ENCODE peak calls at places on chromosomes 6 and 20, in five cellular contexts. R is A549, I is HepG2, B is H1, X is GM12878. A is an unnamed sample.

GRCh38 chr6:11525468-11526155 is 11.9 kb upstream of the TMEM170B start:
- DNase-seq in R (no peak), I (no peak), B (no peak), X (no peak), A (no peak)

GRCh38 chr20:5282561-5282960 is 34.2 kb downstream of the PROKR2 start:
- DNase-seq in R (no peak), I (no peak), B (no peak), X (no peak), A (no peak)

GRCh38 chr6:37059344-37060194 is 54.1 kb downstream of the FGD2 start:
- DNase-seq in R (peak; percentile 89), I (peak; percentile 99), B (no peak), X (no peak), A (peak; percentile 92)

GRCh38 chr20:58382096-58382495 is 6.9 kb upstream of the VAPB start:
- DNase-seq in R (no peak), I (no peak), B (no peak), X (no peak), A (no peak)

GRCh38 chr20:20217626-20218025 is 150.3 kb upstream of the INSM1 start:
- DNase-seq in R (no peak), I (no peak), B (no peak), X (no peak), A (no peak)

GRCh38 chr20:54476336-54476928 is 1.0 kb downstream of the DOK5 start:
- DNase-seq in R (no peak), I (no peak), B (no peak), X (no peak), A (no peak)

GRCh38 chr6:43636312-43636667 is 650 bp downstream of the MAD2L1BP start:
- DNase-seq in R (no peak), I (no peak), B (no peak), X (no peak), A (peak; percentile 43)

GRCh38 chr6:79215233-79215824 is 19.2 kb downstream of the HMGN3 start:
- DNase-seq in R (no peak), I (peak; percentile 9), B (no peak), X (no peak), A (no peak)

GRCh38 chr6:136784910-136785746 is 7.1 kb downstream of the MAP3K5 start:
- DNase-seq in R (no peak), I (no peak), B (no peak), X (no peak), A (peak; percentile 48)
- TF ChIP-seq HDAC2 in R (no peak), I (no peak), B (no peak), X (no peak), A (no peak)

DNA sequence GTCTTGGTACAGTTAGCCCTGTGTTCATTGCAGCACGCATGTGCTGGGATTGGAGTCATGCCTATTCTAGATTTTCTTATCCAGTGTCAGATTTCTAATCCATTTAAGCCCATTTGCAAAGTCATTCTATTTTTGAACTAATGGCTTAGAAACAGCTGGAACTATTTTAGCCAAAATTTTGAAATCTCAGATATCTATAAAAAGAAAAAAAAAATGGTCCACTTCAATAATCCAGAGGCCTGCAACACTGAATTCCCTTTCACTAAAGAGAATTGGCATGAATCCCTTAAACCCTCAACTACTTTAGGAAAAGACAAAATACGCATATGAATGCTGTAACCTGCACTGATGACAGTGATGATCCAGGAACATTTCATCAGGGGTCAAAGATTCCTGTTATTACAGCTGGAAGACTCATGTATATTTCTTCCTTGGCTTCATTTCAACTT is 1.5 kb downstream of the COL21A1 start:
- DNase-seq in R (no peak), I (no peak), B (no peak), X (no peak), A (no peak)
- TF ChIP-seq HDAC2 in R (no peak), I (no peak), B (no peak), X (no peak), A (no peak)

GRCh38 chr6:31970604-31971271 is 1.2 kb downstream of the DXO start:
- DNase-seq in R (no peak), I (no peak), B (no peak), X (no peak), A (no peak)

GRCh38 chr6:31971279-31971992 is 502 bp downstream of the DXO start:
- DNase-seq in R (no peak), I (no peak), B (no peak), X (no peak), A (no peak)

GRCh38 chr6:31969712-31970603 is 2.0 kb downstream of the DXO start:
- DNase-seq in R (no peak), I (no peak), B (no peak), X (no peak), A (peak; percentile 42)

GRCh38 chr6:31971993-31972708 is at the start of gene DXO:
- DNase-seq in R (peak; percentile 95), I (peak; percentile 98), B (peak; percentile 80), X (peak; percentile 94), A (peak; percentile 98)

GRCh38 chr6:31972709-31973350 is 892 bp upstream of the DXO start:
- DNase-seq in R (no peak), I (no peak), B (no peak), X (no peak), A (peak; percentile 69)
- TF ChIP-seq HDAC2 in R (no peak), I (no peak), B (no peak), X (no peak), A (no peak)

GRCh38 chr6:41729624-41730023 is 5.8 kb downstream of the TFEB start:
- DNase-seq in R (no peak), I (no peak), B (no peak), X (no peak), A (no peak)

GRCh38 chr6:41728954-41729353 is 6.5 kb downstream of the TFEB start:
- DNase-seq in R (no peak), I (no peak), B (no peak), X (no peak), A (no peak)

GRCh38 chr6:41726876-41727275 is 8.5 kb downstream of the TFEB start:
- DNase-seq in R (no peak), I (no peak), B (no peak), X (no peak), A (no peak)

GRCh38 chr6:41727705-41728072 is 7.7 kb downstream of the TFEB start:
- DNase-seq in R (no peak), I (no peak), B (no peak), X (no peak), A (no peak)

GRCh38 chr6:41728073-41728936 is 7.1 kb downstream of the TFEB start:
- DNase-seq in R (no peak), I (peak; percentile 58), B (no peak), X (no peak), A (no peak)
- TF ChIP-seq HDAC2 in R (no peak), I (peak; percentile 17), B (no peak), X (no peak), A (no peak)

DNA sequence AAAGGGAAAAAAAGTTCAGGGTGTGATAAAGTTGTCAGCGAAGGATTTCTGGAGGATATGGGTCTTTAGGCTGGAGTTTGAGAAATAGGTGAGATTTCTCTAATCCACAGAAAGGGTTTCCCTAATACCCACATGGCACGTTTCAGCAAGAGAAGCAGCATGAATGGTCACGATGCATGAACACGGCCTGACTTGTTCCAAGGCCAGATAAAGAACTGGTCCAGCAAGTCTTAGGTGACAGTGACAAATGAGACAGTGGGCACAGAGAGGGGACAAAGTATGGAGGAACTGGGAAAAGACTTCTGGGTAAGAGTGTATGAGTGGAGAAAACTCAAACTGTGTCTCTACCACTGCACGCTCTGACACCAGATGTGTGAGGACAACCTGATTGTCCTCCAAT is 262.0 kb upstream of the FOXQ1 start:
- DNase-seq in R (no peak), I (no peak), B (no peak), X (no peak), A (no peak)
- TF ChIP-seq HDAC2 in R (no peak), I (no peak), B (no peak), X (no peak), A (no peak)